ENCODE peak calls at places on chromosomes 7 and 10, in nine cellular contexts. C is suprapubic skin, Y is prostate gland, W is sigmoid colon, N is stomach, U is upper lobe of left lung, B is Panc1, H is HCT116, X is HL-60. D is an unnamed sample.

GRCh38 chr10:21975378-21975990 is 28.0 kb downstream of the DNAJC1 start:
- DNase-seq in N (no peak), U (no peak), W (no peak), C (no peak), B (no peak), Y (no peak), X (no peak), H (no peak), D (no peak)

GRCh38 chr7:155763122-155763521 is 49.1 kb downstream of the SHH start:
- DNase-seq in X (no peak), C (no peak), N (no peak), B (no peak), U (no peak), H (no peak), W (no peak), Y (no peak), D (no peak)

GRCh38 chr7:95549818-95550529 is 46.3 kb downstream of the PDK4 start:
- DNase-seq in U (no peak), W (peak), X (no peak), H (peak), B (peak), Y (peak), C (peak), N (peak), D (peak)

GRCh38 chr7:23268746-23269145 is 22.2 kb downstream of the GPNMB start:
- DNase-seq in Y (no peak), U (no peak), X (no peak), N (no peak), B (no peak), W (no peak), H (no peak), C (no peak), D (no peak)

GRCh38 chr10:114367041-114367675 is 37.1 kb downstream of the AFAP1L2 start:
- DNase-seq in B (no peak), C (no peak), Y (peak), W (no peak), H (no peak), X (no peak), U (no peak), N (no peak), D (no peak)

GRCh38 chr10:100403734-100404133 is 56.7 kb downstream of the SCD start:
- DNase-seq in H (no peak), N (no peak), X (no peak), W (no peak), B (no peak), Y (no peak), U (no peak), C (no peak), D (no peak)

GRCh38 chr10:132648072-132648855 is 110.7 kb downstream of the INPP5A start:
- DNase-seq in H (no peak), X (no peak), N (no peak), U (no peak), C (peak), Y (no peak), W (peak), B (no peak), D (no peak)

GRCh38 chr10:24353319-24353718 is 144.4 kb downstream of the KIAA1217 start:
- DNase-seq in H (no peak), N (no peak), C (no peak), B (no peak), U (no peak), Y (no peak), W (no peak), X (no peak), D (no peak)

GRCh38 chr7:94307399-94308048 is 87.2 kb upstream of the COL1A2 start:
- DNase-seq in B (no peak), N (no peak), C (no peak), H (no peak), U (no peak), W (no peak), X (no peak), Y (no peak), D (no peak)

GRCh38 chr7:30548762-30549344 is 44.2 kb upstream of the GGCT start:
- DNase-seq in B (peak), C (no peak), Y (peak), N (peak), X (peak), H (peak), U (no peak), W (peak), D (peak)

GRCh38 chr10:98307916-98308315 is 39.9 kb upstream of the LOXL4 start:
- DNase-seq in W (no peak), U (no peak), Y (no peak), C (no peak), N (no peak), H (no peak), B (no peak), X (no peak), D (no peak)

GRCh38 chr10:48804740-48805182 is 120.1 kb downstream of the WDFY4 start:
- DNase-seq in Y (no peak), U (no peak), X (peak), N (no peak), W (no peak), C (no peak), B (no peak), H (no peak), D (no peak)

GRCh38 chr7:75815381-75816046 is 1.9 kb upstream of the CCL24 start:
- DNase-seq in B (no peak), H (no peak), Y (no peak), N (no peak), X (no peak), U (no peak), W (no peak), C (no peak), D (no peak)

GRCh38 chr7:105245398-105246099 is 143.2 kb downstream of the SRPK2 start:
- DNase-seq in N (no peak), W (no peak), U (no peak), H (no peak), X (no peak), B (no peak), C (no peak), Y (no peak), D (no peak)

GRCh38 chr7:26705567-26705966 is 158.8 kb downstream of the SKAP2 start:
- DNase-seq in H (no peak), W (no peak), X (no peak), Y (peak), C (no peak), B (peak), U (no peak), N (no peak), D (no peak)

GRCh38 chr7:78588393-78588792 is 789.8 kb downstream of the PHTF2 start:
- DNase-seq in U (no peak), Y (no peak), C (no peak), X (no peak), B (no peak), H (no peak), W (no peak), N (no peak), D (no peak)

GRCh38 chr10:24981161-24981710 is 28.8 kb upstream of the PRTFDC1 start:
- DNase-seq in X (no peak), Y (no peak), U (no peak), B (no peak), C (no peak), H (no peak), W (no peak), N (no peak), D (no peak)

GRCh38 chr10:43249151-43249961 is 17.5 kb downstream of the RASGEF1A start:
- DNase-seq in Y (no peak), H (no peak), U (peak), C (peak), N (no peak), B (no peak), W (peak), X (no peak), D (no peak)

GRCh38 chr10:18793951-18794350 is 134.7 kb downstream of the ARL5B start:
- DNase-seq in Y (no peak), N (no peak), C (no peak), B (no peak), W (no peak), U (no peak), H (peak), X (no peak), D (no peak)

GRCh38 chr7:11373546-11374142 is 400.0 kb downstream of the PHF14 start:
- DNase-seq in H (peak), B (peak), C (no peak), W (no peak), X (no peak), U (no peak), Y (no peak), N (no peak), D (no peak)

GRCh38 chr7:93949468-93949867 is 27.9 kb downstream of the GNG11 start:
- DNase-seq in U (no peak), B (no peak), H (no peak), C (no peak), X (no peak), W (no peak), Y (no peak), N (no peak), D (no peak)

GRCh38 chr10:100942229-100942628 is 27.1 kb upstream of the SEMA4G start:
- DNase-seq in U (no peak), C (no peak), N (no peak), H (no peak), W (no peak), B (no peak), X (no peak), Y (no peak), D (no peak)

GRCh38 chr10:32971536-32972091 is 13.6 kb upstream of the ITGB1 start:
- DNase-seq in U (no peak), C (no peak), N (peak), X (no peak), B (no peak), Y (no peak), H (no peak), W (no peak), D (peak)

GRCh38 chr10:46228076-46229071 is 58.4 kb upstream of the ANTXRL start:
- DNase-seq in Y (peak), B (peak), U (no peak), N (peak), C (peak), H (peak), X (peak), W (peak), D (peak)

GRCh38 chr10:106540606-106541005 is 623.9 kb downstream of the SORCS1 start:
- DNase-seq in B (peak), W (no peak), C (no peak), H (no peak), Y (no peak), U (no peak), X (no peak), N (no peak), D (no peak)

GRCh38 chr7:1454471-1455065 is 4.7 kb downstream of the MICALL2 start:
- DNase-seq in Y (no peak), X (no peak), C (no peak), N (peak), W (no peak), U (no peak), H (no peak), B (no peak), D (no peak)

GRCh38 chr10:60417024-60417423 is 27.3 kb upstream of the ANK3 start:
- DNase-seq in C (no peak), N (no peak), W (no peak), U (no peak), X (no peak), Y (no peak), B (no peak), H (no peak), D (no peak)

GRCh38 chr7:135562720-135563119 is 5.0 kb downstream of the NUP205 start:
- DNase-seq in B (no peak), X (no peak), C (no peak), N (no peak), H (no peak), W (no peak), U (no peak), Y (no peak), D (no peak)

GRCh38 chr10:33353334-33353733 is 18.9 kb upstream of the NRP1 start:
- DNase-seq in X (no peak), N (no peak), U (no peak), C (no peak), H (no peak), Y (no peak), B (no peak), W (no peak), D (no peak)

GRCh38 chr7:40437936-40438634 is 303.3 kb downstream of the SUGCT start:
- DNase-seq in C (no peak), N (no peak), U (no peak), H (no peak), Y (no peak), W (no peak), X (no peak), B (no peak), D (no peak)

GRCh38 chr7:46811529-46811928 is 770.4 kb downstream of the TNS3 start:
- DNase-seq in Y (no peak), W (peak), B (no peak), H (no peak), C (no peak), U (no peak), N (no peak), X (no peak), D (no peak)
- H3K27ac ChIP-seq in Y (no peak), W (no peak), B (no peak), H (no peak), C (no peak), U (no peak), N (no peak), X (no peak), D (no peak)

DNA sequence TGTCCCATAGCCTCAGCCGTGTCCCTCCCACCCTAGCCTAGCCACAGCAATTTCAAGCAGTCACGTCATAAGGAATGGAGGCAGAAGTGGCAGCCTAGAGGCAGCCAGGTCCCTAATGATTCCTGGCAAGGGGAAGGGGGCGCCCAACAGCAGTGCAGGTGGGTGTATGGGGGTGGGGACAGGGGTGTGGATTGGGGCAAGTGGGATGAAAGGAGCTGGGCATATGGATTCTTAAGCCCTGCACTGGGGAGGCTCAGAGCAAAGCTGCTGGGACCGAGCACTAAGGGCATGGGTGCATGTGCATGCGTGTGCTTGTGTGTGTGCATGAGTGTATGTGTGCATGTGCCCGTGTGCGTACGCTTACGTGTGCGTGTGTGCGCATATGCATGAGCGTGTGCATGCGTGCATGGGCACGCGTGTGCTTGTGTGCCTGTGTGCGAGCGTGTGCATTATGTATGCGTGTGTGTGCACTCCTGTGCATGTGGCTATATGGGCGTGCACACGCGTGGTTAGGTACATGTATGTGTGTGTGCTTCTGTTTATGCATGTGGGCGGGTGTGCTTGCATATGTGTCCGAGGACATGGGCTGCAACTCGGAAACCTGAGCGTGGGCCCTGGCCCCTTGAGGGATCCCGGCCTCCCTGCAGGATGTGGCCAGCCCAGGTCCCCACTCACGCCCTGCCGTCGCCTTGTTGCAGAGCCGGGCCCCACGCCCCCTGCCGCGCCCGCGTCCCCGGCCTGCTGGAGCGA is 34.1 kb downstream of the SH2B2 start:
- DNase-seq in H (no peak), C (no peak), N (no peak), W (no peak), U (no peak), Y (no peak), X (no peak), B (no peak), D (no peak)
- TF ChIP-seq POLR2AphosphoS5 in H (no peak), C (no peak), N (no peak), W (no peak), U (no peak), Y (no peak), X (no peak), B (no peak), D (no peak)

GRCh38 chr7:38550881-38551280 is 80.3 kb downstream of the AMPH start:
- DNase-seq in H (no peak), U (no peak), C (no peak), N (no peak), W (no peak), Y (no peak), X (no peak), B (no peak), D (no peak)
- H3K4me3 ChIP-seq in H (no peak), U (no peak), C (no peak), N (no peak), W (no peak), Y (no peak), X (no peak), B (no peak), D (no peak)

GRCh38 chr10:34635111-34635510 is 180.0 kb downstream of the PARD3 start:
- DNase-seq in B (no peak), Y (no peak), U (no peak), W (no peak), X (no peak), N (no peak), C (no peak), H (no peak), D (no peak)

GRCh38 chr10:34633346-34633745 is 181.8 kb downstream of the PARD3 start:
- DNase-seq in C (no peak), W (no peak), H (no peak), U (no peak), N (no peak), X (no peak), B (no peak), Y (peak), D (no peak)

GRCh38 chr10:34641147-34641912 is 173.8 kb downstream of the PARD3 start:
- DNase-seq in B (no peak), X (no peak), W (no peak), N (no peak), H (no peak), C (no peak), Y (no peak), U (peak), D (no peak)

GRCh38 chr10:34638405-34639054 is 176.6 kb downstream of the PARD3 start:
- DNase-seq in Y (peak), U (no peak), N (peak), C (peak), H (peak), W (peak), B (peak), X (peak), D (peak)

GRCh38 chr10:34637419-34637911 is 177.6 kb downstream of the PARD3 start:
- DNase-seq in X (no peak), W (peak), Y (peak), H (peak), B (peak), N (peak), C (no peak), U (peak), D (peak)
- H3K27ac ChIP-seq in X (no peak), W (no peak), Y (no peak), H (no peak), B (peak), N (no peak), C (no peak), U (no peak), D (no peak)